ENCODE peak calls at places on chromosomes 6 and 20, in four cellular contexts. S, G, J and Q are unnamed samples.

GRCh38 chr6:169620171-169621125 is 81.4 kb downstream of the WDR27 start:
- DNase-seq in S (no peak), G (no peak), J (no peak), Q (peak; percentile 29)

GRCh38 chr6:16403831-16404230 is 165.4 kb downstream of the GMPR start:
- DNase-seq in S (no peak), G (no peak), J (no peak), Q (peak; percentile 36)

GRCh38 chr6:31399589-31400466 is 3.6 kb upstream of the MICA start:
- DNase-seq in S (peak; percentile 55), G (peak; percentile 91), J (peak; percentile 93), Q (peak; percentile 86)

GRCh38 chr6:3614918-3615317 is 136.6 kb downstream of the PXDC1 start:
- DNase-seq in S (no peak), G (no peak), J (no peak), Q (no peak)

GRCh38 chr20:36121981-36122930 is 32.3 kb upstream of the EPB41L1 start:
- DNase-seq in S (no peak), G (no peak), J (no peak), Q (no peak)

GRCh38 chr20:58003525-58003924 is 224.9 kb downstream of the ANKRD60 start:
- DNase-seq in S (no peak), G (no peak), J (no peak), Q (no peak)

GRCh38 chr6:28355743-28356665 is 6.3 kb downstream of the ZKSCAN3 start:
- DNase-seq in S (peak; percentile 73), G (peak; percentile 63), J (peak; percentile 81), Q (peak; percentile 87)

GRCh38 chr20:8646026-8646425 is 422.9 kb upstream of the PLCB4 start:
- DNase-seq in S (peak; percentile 32), G (no peak), J (no peak), Q (peak; percentile 94)

GRCh38 chr6:26022166-26022510 is 59.5 kb downstream of the TRIM38 start:
- DNase-seq in S (no peak), G (no peak), J (no peak), Q (peak; percentile 80)

GRCh38 chr20:47258745-47259695 is 97.5 kb downstream of the ZMYND8 start:
- DNase-seq in S (no peak), G (no peak), J (no peak), Q (peak; percentile 34)

GRCh38 chr6:12148317-12148801 is 136.2 kb downstream of the HIVEP1 start:
- DNase-seq in S (peak; percentile 23), G (no peak), J (no peak), Q (peak; percentile 55)

GRCh38 chr6:24568687-24569086 is 73.9 kb downstream of the ALDH5A1 start:
- DNase-seq in S (no peak), G (no peak), J (no peak), Q (no peak)

GRCh38 chr6:167564416-167565250 is 239.7 kb downstream of the TTLL2 start:
- DNase-seq in S (no peak), G (no peak), J (no peak), Q (no peak)

GRCh38 chr6:133956413-133957049 is 3.5 kb downstream of the TBPL1 start:
- DNase-seq in S (no peak), G (no peak), J (no peak), Q (no peak)

GRCh38 chr6:133952815-133953633 is at the start of gene TBPL1:
- DNase-seq in S (peak; percentile 82), G (peak; percentile 93), J (peak; percentile 96), Q (peak; percentile 95)

GRCh38 chr6:133955582-133956412 is 2.8 kb downstream of the TBPL1 start:
- DNase-seq in S (no peak), G (no peak), J (no peak), Q (no peak)

GRCh38 chr6:133953634-133954415 is 801 bp downstream of the TBPL1 start:
- DNase-seq in S (no peak), G (no peak), J (no peak), Q (no peak)

GRCh38 chr6:133955136-133955576 is 2.1 kb downstream of the TBPL1 start:
- DNase-seq in S (no peak), G (no peak), J (no peak), Q (no peak)
- H3K4me3 ChIP-seq in S (no peak overlapping the region), G (peak overlapping the region; percentile 4), J (no peak overlapping the region), Q (no peak overlapping the region)

GRCh38 chr6:106512048-106512957 is 117.0 kb downstream of the RTN4IP1 start:
- DNase-seq in S (no peak), G (peak; percentile 71), J (peak; percentile 92), Q (peak; percentile 38)

GRCh38 chr6:106516629-106517028 is 112.7 kb downstream of the RTN4IP1 start:
- DNase-seq in S (no peak), G (no peak), J (no peak), Q (no peak)

GRCh38 chr6:106512958-106513480 is 116.3 kb downstream of the RTN4IP1 start:
- DNase-seq in S (no peak), G (no peak), J (no peak), Q (no peak)

GRCh38 chr6:106513813-106514212 is 115.5 kb downstream of the RTN4IP1 start:
- DNase-seq in S (no peak), G (no peak), J (no peak), Q (peak; percentile 62)

DNA sequence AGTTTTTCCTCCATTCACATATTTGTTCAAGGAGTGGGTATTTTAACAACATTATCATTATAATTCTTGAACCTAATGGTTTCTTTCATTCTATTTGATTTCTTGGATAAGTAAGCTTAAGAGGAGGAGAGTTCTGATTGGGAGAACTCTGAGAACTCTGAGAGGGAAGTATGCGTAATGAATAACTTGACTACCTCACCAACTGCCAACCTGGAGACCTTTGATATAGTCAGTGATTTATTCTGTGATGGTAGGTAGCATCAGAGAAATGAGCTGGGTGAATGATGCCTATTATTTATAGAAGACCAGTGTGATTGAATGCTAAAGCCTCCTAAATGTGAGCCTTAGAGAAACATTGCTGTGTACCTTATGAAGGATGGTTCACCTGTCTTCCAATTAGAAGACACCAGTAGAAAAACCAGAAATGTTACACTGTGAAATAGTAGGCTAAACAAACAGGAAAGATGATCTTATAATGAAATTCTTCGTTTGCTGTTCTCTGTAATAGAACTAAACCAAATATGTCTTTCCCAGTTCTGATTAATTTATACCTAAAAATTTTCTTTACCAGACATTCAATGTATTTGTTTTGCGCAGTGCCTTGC is 114.9 kb downstream of the RTN4IP1 start:
- DNase-seq in S (no peak), G (no peak), J (no peak), Q (no peak)
- H3K4me3 ChIP-seq in S (peak overlapping the region; percentile 10), G (peak overlapping the region; percentile 70), J (no peak overlapping the region), Q (peak overlapping the region; percentile 78)

DNA sequence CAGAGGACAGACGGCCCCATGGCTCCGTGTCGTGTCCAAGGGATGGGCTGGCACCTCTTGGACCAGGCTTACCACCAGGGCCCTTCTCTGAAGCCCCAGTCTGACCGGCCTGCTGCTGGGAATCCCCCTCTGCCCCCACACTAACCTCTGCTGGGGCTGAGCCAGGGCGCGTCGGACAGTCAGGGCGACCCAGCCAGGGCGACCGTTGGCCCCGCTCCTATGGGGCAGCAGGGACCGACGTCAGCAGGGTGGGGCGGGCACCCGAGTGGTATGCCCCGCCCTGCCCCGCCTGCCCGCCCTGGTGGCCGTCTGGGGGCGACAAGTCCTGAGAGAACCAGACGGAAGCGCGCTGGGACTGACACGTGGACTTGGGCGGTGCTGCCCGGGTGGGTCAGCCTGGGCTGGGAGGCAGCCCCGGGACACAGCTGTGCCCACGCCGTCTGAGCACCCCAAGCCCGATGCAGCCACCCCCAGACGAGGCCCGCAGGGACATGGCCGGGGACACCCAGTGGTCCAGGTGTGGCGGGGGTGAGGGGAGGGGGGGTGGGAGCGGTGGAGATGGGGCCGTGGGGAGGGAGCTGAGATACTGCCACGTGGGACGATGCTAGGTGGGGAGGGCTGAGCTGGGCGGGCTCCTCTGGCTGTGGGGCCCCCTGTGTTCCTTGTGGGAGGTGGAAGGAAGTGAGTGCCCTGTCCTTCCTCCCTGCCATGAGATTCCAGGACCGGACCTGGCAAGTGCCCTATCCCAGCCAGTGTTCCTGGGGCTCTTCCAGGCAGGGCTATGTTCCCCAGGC is at the start of gene SLC17A9:
- DNase-seq in S (no peak), G (peak; percentile 68), J (peak; percentile 98), Q (peak; percentile 71)
- H3K4me3 ChIP-seq in S (peak within 1 kb of the TSS; percentile 71), G (peak within 1 kb of the TSS; percentile 30), J (peak within 1 kb of the TSS; percentile 67), Q (peak within 1 kb of the TSS; percentile 69)

GRCh38 chr6:119079288-119079809 is 885 bp upstream of the FAM184A start:
- DNase-seq in S (peak; percentile 5), G (no peak), J (no peak), Q (peak; percentile 19)
- H3K4me3 ChIP-seq in S (peak overlapping the region; percentile 38), G (peak overlapping the region; percentile 64), J (peak overlapping the region; percentile 70), Q (peak overlapping the region; percentile 57)

GRCh38 chr20:54122681-54123586 is 50.9 kb downstream of the CYP24A1 start:
- DNase-seq in S (no peak), G (no peak), J (no peak), Q (no peak)
- H3K4me3 ChIP-seq in S (no peak overlapping the region), G (no peak overlapping the region), J (no peak overlapping the region), Q (no peak overlapping the region)

DNA sequence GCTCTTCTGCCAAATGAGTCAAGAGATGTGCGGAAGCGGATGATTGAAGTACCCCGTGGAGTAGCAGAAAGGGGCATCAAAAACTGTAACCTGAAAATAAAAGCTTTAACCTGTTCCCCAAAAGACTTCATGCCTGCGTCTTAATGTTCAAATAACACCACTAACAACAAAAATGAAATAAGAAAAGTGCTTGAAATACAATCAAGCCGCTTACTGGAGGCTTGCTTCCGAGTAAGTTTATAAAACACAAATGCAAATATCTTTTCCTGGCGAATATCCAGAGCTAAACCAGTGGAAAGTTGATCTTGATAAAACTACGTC is 2.5 kb upstream of the FOXC1 start:
- DNase-seq in S (no peak), G (no peak), J (no peak), Q (no peak)
- H3K4me3 ChIP-seq in S (no peak overlapping the region), G (no peak overlapping the region), J (no peak overlapping the region), Q (no peak overlapping the region)

DNA sequence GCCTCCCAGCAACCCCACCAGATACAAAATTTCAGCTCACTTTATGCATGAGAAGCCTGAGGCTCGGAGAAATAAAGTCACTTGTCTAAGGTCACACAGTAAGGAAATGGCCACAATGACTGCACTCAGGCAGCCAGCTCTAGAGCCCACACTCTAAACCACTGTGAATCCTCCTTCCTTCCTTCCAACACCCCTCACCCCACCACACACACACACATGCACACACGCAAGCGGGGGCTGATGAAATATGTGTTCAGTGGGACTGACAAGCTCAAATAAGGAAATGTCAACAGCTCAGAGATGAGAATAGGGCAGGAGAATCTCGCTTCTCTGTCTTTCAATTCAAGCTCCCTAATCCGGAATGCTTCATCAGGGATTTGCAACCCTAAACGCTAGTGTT is 6.0 kb upstream of the BPIFA1 start:
- DNase-seq in S (no peak), G (no peak), J (no peak), Q (no peak)
- H3K4me3 ChIP-seq in S (no peak overlapping the region), G (no peak overlapping the region), J (no peak overlapping the region), Q (no peak overlapping the region)

GRCh38 chr6:112245511-112246203 is 8.7 kb downstream of the LAMA4 start:
- DNase-seq in S (peak; percentile 86), G (no peak), J (no peak), Q (peak; percentile 97)

GRCh38 chr6:112243861-112244415 is 10.4 kb downstream of the LAMA4 start:
- DNase-seq in S (no peak), G (no peak), J (no peak), Q (no peak)

GRCh38 chr6:112244428-112244827 is 9.9 kb downstream of the LAMA4 start:
- DNase-seq in S (no peak), G (no peak), J (no peak), Q (no peak)

GRCh38 chr6:112249489-112249888 is 4.9 kb downstream of the LAMA4 start:
- DNase-seq in S (no peak), G (no peak), J (no peak), Q (peak; percentile 48)

GRCh38 chr6:112247275-112247674 is 7.1 kb downstream of the LAMA4 start:
- DNase-seq in S (no peak), G (no peak), J (no peak), Q (no peak)
- H3K4me3 ChIP-seq in S (no peak overlapping the region), G (no peak overlapping the region), J (no peak overlapping the region), Q (peak overlapping the region; percentile 29)

GRCh38 chr6:131251593-131252204 is 116.4 kb downstream of the AKAP7 start:
- DNase-seq in S (no peak), G (no peak), J (no peak), Q (peak; percentile 5)
- H3K4me3 ChIP-seq in S (no peak overlapping the region), G (no peak overlapping the region), J (no peak overlapping the region), Q (no peak overlapping the region)